ENCODE peak calls at places on chromosomes 3 and 15, in four cellular contexts. P is astrocyte, E is astrocyte of the cerebellum, R is IMR-90. K is an unnamed sample.

GRCh38 chr3:11820540-11821041 is 26.1 kb downstream of the TAMM41 start:
- DNase-seq in P (peak), E (peak), R (peak), K (no peak)

GRCh38 chr3:71189480-71189879 is 394.0 kb downstream of the FOXP1 start:
- DNase-seq in P (peak), E (no peak), R (peak), K (no peak)

GRCh38 chr3:42747581-42747980 is 25.5 kb downstream of the CCDC13 start:
- DNase-seq in P (no peak), E (no peak), R (no peak), K (no peak)

GRCh38 chr15:64775551-64776401 is at the start of gene RBPMS2:
- DNase-seq in P (no peak), E (no peak), R (peak), K (no peak)

GRCh38 chr3:111809196-111809595 is 49.9 kb upstream of the PHLDB2 start:
- DNase-seq in P (peak), E (peak), R (peak), K (peak)

GRCh38 chr15:99564221-99565030 is 1.4 kb upstream of the MEF2A start:
- DNase-seq in P (peak), E (peak), R (peak), K (no peak)

GRCh38 chr15:39075311-39075710 is 505.6 kb upstream of the THBS1 start:
- DNase-seq in P (peak), E (peak), R (peak), K (no peak)

GRCh38 chr3:37943631-37944242 is 46.8 kb upstream of the VILL start:
- DNase-seq in P (no peak), E (no peak), R (no peak), K (no peak)

GRCh38 chr3:29937185-29937584 is 656.3 kb downstream of the RBMS3 start:
- DNase-seq in P (peak), E (no peak), R (peak), K (no peak)

GRCh38 chr15:65060641-65061397 is 7.0 kb downstream of the RASL12 start:
- DNase-seq in P (no peak), E (no peak), R (no peak), K (no peak)

GRCh38 chr3:24401811-24402185 is 92.9 kb downstream of the THRB start:
- DNase-seq in P (no peak), E (no peak), R (no peak), K (no peak)

GRCh38 chr15:35000511-35000910 is 12.4 kb upstream of the ZNF770 start:
- DNase-seq in P (peak), E (peak), R (peak), K (no peak)

GRCh38 chr15:94177112-94177511 is 54.2 kb upstream of the MCTP2 start:
- DNase-seq in P (peak), E (no peak), R (peak), K (peak)

GRCh38 chr3:23712656-23713559 is 92.8 kb upstream of the UBE2E1 start:
- DNase-seq in P (peak), E (peak), R (peak), K (peak)

GRCh38 chr3:182904164-182904563 is 76.2 kb downstream of the DCUN1D1 start:
- DNase-seq in P (no peak), E (no peak), R (no peak), K (no peak)

DNA sequence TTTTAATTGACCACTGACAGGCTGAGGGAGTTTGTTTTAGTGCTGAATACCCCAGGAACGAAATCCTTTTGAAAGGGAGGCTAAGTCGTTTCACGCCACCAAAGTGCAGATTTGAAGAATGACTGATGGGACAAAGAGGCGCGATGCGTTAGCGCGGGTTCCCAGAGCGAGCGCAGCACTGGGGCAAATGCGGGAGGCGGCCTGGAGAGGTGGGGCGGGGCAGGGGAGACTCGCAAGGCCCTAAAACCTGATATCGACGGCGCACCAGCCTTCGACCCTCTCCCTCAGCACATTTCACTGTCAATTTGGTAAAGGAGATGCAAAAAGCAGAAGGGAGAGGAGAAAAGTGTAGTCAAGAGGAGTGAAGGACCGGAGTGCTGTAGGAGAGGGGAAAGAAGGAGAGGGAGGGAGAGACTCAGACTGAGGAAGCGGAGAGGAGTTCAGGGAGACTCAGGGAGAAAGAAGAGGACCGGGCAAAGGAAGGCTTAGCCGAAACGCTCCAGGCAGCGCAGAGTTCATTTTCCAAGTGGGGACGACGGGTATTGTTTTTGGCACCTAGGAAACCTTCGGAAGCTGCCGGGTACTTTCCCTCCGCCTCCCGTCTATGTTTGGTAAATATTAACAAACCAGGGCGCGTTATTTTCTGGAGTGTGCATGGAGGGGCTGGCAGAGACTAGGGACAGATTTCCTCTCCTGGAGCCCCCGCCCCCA is 3.8 kb upstream of the FOXB1 start:
- DNase-seq in P (no peak), E (no peak), R (no peak), K (no peak)
- H3K4me3 ChIP-seq in P (no peak), E (no peak), R (no peak), K (no peak)

GRCh38 chr3:124984754-124985153 is 50.2 kb upstream of the MUC13 start:
- DNase-seq in P (no peak), E (no peak), R (no peak), K (no peak)

GRCh38 chr3:124985358-124985757 is 50.8 kb upstream of the MUC13 start:
- DNase-seq in P (peak), E (no peak), R (peak), K (no peak)

GRCh38 chr3:124982855-124983254 is 48.3 kb upstream of the MUC13 start:
- DNase-seq in P (no peak), E (no peak), R (no peak), K (no peak)

GRCh38 chr3:124981472-124981871 is 46.9 kb upstream of the MUC13 start:
- DNase-seq in P (no peak), E (no peak), R (no peak), K (no peak)

DNA sequence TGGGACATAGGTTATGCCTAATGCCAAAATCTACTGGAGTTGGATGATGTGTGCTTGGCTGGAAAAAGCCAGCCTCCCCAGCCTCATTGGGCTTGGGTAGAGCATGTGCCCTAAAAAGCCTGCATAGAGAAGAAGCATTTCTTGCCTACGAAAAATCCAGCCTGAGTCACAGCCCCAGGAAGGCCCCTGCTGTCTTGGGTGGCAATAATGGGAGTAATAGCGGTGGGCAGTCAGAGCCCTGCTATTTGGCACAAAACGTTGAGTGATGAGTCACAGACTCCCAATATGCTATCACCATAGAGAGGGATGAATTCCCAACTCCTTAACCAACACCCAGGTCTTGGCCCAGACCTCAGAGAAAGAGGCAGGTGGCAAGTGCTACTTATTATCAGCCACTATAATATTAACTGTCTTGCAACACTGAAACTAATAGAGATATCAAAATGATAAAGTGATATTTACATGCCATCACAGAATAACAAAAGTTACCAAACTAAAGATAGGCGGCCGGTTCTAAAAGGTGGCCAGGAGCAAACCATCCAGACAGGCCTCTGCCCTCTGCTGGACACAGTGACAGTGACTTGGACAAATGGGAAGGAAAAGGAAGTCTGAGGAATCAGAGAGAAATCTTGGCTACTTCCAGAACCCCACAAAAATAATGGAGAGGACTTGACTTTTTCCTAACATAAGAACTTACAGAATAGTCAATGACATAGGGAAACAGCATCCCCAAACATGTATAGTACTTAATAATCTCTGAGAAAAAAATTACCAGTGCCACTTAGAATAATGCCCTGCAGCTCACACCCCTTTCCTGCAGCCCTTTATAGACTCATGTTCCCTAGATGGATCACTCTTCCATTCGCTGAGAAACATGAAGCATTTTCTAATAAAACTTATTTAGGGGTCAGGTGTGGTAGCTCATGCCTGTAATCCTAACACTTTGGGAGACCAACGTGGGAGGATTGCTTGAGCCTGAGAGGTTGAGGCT is 51.9 kb upstream of the MUC13 start:
- DNase-seq in P (peak), E (peak), R (peak), K (peak)
- TF ChIP-seq CTCF in P (peak), E (peak), R (peak), K (peak)

DNA sequence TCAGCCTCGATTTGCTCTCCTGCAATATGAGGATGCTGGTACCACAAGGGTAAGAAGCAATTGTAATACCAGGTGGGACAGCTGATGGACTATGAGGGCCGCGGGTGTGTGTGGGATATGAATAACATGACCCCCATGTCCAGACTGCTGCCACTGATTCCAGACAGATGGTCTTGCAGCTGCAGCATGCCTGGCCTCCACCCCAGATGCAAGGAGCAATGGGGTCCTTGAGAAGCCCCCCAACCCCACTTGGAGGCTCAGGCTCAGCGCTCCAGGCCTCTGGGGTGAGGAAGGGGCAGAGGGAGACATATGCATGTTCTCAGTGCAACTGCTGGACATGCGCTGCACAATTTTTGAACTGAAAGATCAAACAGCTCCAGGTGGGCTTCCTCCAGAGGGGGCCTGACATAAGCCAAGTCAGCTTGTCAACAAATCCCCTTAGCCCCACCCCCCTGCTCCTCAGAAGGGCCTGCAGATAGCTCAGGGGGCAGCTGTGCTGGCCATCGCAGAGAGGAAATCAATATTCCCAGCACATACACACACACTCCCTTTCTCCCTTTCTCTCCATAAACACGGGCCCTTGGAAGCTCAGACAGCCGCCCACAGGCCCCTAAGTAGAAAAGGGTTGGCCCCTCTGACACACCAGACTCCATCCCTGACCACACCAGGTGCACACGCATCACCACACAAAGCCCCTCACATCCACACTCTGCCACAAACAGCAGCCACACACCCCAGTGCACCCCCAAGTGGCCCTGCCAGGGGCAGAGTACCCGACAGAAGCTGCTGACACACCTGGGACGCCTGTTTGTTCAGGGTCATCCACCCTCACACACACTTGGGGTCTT is 107.0 kb downstream of the IQSEC1 start:
- DNase-seq in P (no peak), E (no peak), R (no peak), K (no peak)
- H3K4me3 ChIP-seq in P (peak), E (peak), R (peak), K (peak)

DNA sequence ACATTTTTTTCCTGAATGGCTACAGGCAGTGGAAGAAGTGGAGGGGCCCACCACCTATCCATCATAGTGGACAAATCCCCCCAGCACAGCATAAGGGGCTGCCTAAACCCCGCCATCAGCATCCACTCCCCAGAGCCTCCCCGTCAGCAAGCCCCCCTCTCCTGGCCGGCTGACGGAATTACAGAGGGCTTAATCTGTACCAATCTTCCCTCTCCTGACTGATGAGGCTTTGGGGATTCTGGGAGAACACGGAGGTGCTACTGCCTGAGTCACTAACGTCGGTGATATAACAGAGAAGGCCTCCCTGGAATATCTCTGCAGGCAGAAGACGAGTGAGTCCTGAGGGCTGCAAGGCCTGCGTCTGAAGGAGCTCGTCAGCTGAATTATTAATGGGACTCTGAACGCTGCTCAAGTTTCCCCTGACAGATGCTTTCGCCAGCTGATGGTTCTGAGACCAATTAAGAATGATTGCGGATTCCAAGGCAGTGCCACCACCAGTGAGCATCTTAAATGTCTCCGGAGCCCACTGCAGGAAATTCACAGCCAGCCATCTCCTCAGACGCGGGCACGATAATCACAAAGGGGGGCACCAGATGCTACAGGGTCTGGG is 147.7 kb downstream of the XXYLT1 start:
- DNase-seq in P (peak), E (no peak), R (peak), K (no peak)
- TF ChIP-seq CTCF in P (peak), E (peak), R (peak), K (no peak)

GRCh38 chr3:102415553-102415952 is 19.3 kb upstream of the ZPLD1 start:
- DNase-seq in P (no peak), E (no peak), R (no peak), K (no peak)

DNA sequence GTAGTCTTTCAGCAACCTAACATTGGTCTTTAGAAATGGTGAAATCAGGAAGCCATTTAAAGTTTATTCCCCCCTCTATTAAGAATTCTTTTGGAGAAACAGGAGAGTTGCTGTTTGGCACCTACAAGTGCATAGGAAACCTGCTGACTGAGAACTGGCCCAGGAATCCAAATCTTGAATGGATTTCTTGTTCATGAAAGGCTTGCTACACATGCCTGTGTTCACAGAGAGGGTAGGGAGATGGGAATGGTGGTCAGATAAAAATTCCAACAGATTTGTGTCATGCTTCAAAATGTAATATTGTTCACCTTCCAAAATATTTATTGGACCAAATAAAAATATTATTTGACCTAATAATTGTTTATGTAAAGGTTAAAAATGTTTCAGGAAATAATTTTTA is 24.2 kb upstream of the ZPLD1 start:
- DNase-seq in P (peak), E (peak), R (no peak), K (no peak)
- H3K4me3 ChIP-seq in P (no peak), E (no peak), R (no peak), K (no peak)

DNA sequence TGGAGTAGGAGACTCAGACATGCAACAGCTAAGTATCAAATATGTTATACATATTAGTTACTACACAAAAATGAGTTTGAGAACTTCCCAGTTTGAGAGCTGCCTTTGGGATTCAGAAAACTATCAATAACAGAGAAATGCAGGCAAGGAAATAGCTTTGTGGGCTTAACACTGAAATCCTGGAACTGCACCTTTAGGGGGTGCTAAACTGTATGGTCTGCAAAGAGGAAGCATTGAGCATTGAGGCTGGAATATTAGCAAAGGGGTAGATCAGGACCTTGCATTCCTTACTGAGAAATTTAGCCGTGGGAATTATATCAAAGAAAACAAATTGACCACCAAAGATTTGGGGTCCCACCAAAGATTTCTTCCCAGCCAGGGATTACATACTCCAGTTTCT is 580.0 kb downstream of the ZNF385D start:
- DNase-seq in P (no peak), E (no peak), R (no peak), K (no peak)
- TF ChIP-seq CTCF in P (peak), E (peak), R (no peak), K (peak)

GRCh38 chr3:50275160-50275995 is 3.5 kb upstream of the LSMEM2 start:
- DNase-seq in P (no peak), E (no peak), R (no peak), K (no peak)
- H3K4me3 ChIP-seq in P (no peak), E (no peak), R (no peak), K (no peak)

GRCh38 chr15:29938701-29939340 is 116.6 kb upstream of the TJP1 start:
- DNase-seq in P (no peak), E (no peak), R (peak), K (no peak)
- TF ChIP-seq CTCF in P (no peak), E (peak), R (peak), K (peak)

K was measured in epithelial cell of proximal tubule.